ENCODE peak calls at places on chromosomes 4 and X, in nine cellular contexts. One of them, this sample, is unnamed.
A peak's percentile ranks its signal among the peaks of the same experiment; 100 is the strongest.

GRCh38 chrX:39065051-39065871 is 264.0 kb downstream of the MID1IP1 start:
- DNase-seq in cardiac muscle cell: peak; percentile 14
- DNase-seq in fibroblast of the aortic adventitia: no peak
- DNase-seq in tibial artery: no peak
- DNase-seq in right atrium auricular region: no peak
- DNase-seq in cardiac fibroblast: no peak
- DNase-seq in thyroid gland: no peak
- DNase-seq in neural progenitor cell: peak; percentile 91
- DNase-seq in mammary epithelial cell: no peak
- DNase-seq in this sample: no peak

GRCh38 chrX:20418379-20418778 is 151.7 kb upstream of the RPS6KA3 start:
- DNase-seq in cardiac muscle cell: no peak
- DNase-seq in fibroblast of the aortic adventitia: no peak
- DNase-seq in tibial artery: no peak
- DNase-seq in right atrium auricular region: no peak
- DNase-seq in cardiac fibroblast: no peak
- DNase-seq in thyroid gland: no peak
- DNase-seq in neural progenitor cell: no peak
- DNase-seq in mammary epithelial cell: no peak
- DNase-seq in this sample: no peak

GRCh38 chrX:34768290-34768689 is 111.2 kb upstream of the TMEM47 start:
- DNase-seq in cardiac muscle cell: no peak
- DNase-seq in fibroblast of the aortic adventitia: no peak
- DNase-seq in tibial artery: no peak
- DNase-seq in right atrium auricular region: no peak
- DNase-seq in cardiac fibroblast: no peak
- DNase-seq in thyroid gland: no peak
- DNase-seq in neural progenitor cell: peak; percentile 73
- DNase-seq in mammary epithelial cell: no peak
- DNase-seq in this sample: no peak

GRCh38 chr4:99790796-99791617 is 25.6 kb upstream of the DAPP1 start:
- DNase-seq in cardiac muscle cell: no peak
- DNase-seq in fibroblast of the aortic adventitia: peak; percentile 13
- DNase-seq in tibial artery: no peak
- DNase-seq in right atrium auricular region: no peak
- DNase-seq in cardiac fibroblast: peak; percentile 12
- DNase-seq in thyroid gland: no peak
- DNase-seq in neural progenitor cell: no peak
- DNase-seq in mammary epithelial cell: peak; percentile 88
- DNase-seq in this sample: peak; percentile 78

GRCh38 chr4:38805530-38806145 is 1.0 kb upstream of the TLR1 start:
- DNase-seq in cardiac muscle cell: no peak
- DNase-seq in fibroblast of the aortic adventitia: peak; percentile 29
- DNase-seq in tibial artery: peak; percentile 51
- DNase-seq in right atrium auricular region: no peak
- DNase-seq in cardiac fibroblast: peak; percentile 62
- DNase-seq in thyroid gland: no peak
- DNase-seq in neural progenitor cell: no peak
- DNase-seq in mammary epithelial cell: no peak
- DNase-seq in this sample: no peak

GRCh38 chr4:75920327-75920726 is 18.1 kb upstream of the PPEF2 start:
- DNase-seq in cardiac muscle cell: no peak
- DNase-seq in fibroblast of the aortic adventitia: no peak
- DNase-seq in tibial artery: no peak
- DNase-seq in right atrium auricular region: no peak
- DNase-seq in cardiac fibroblast: no peak
- DNase-seq in thyroid gland: no peak
- DNase-seq in neural progenitor cell: no peak
- DNase-seq in mammary epithelial cell: no peak
- DNase-seq in this sample: no peak

GRCh38 chrX:46573896-46574336 is 351 bp downstream of the CHST7 start:
- DNase-seq in cardiac muscle cell: peak; percentile 37
- DNase-seq in fibroblast of the aortic adventitia: no peak
- DNase-seq in tibial artery: peak; percentile 31
- DNase-seq in right atrium auricular region: no peak
- DNase-seq in cardiac fibroblast: peak; percentile 64
- DNase-seq in thyroid gland: peak; percentile 40
- DNase-seq in neural progenitor cell: peak; percentile 72
- DNase-seq in mammary epithelial cell: peak; percentile 64
- DNase-seq in this sample: peak; percentile 67

GRCh38 chr4:8393593-8394038 is 46.9 kb downstream of the ACOX3 start:
- DNase-seq in cardiac muscle cell: no peak
- DNase-seq in fibroblast of the aortic adventitia: peak; percentile 98
- DNase-seq in tibial artery: peak; percentile 81
- DNase-seq in right atrium auricular region: peak; percentile 88
- DNase-seq in cardiac fibroblast: peak; percentile 97
- DNase-seq in thyroid gland: peak; percentile 90
- DNase-seq in neural progenitor cell: peak; percentile 82
- DNase-seq in mammary epithelial cell: peak; percentile 84
- DNase-seq in this sample: peak; percentile 81

GRCh38 chrX:71222929-71223328 is at the start of gene GJB1:
- DNase-seq in cardiac muscle cell: no peak
- DNase-seq in fibroblast of the aortic adventitia: no peak
- DNase-seq in tibial artery: no peak
- DNase-seq in right atrium auricular region: no peak
- DNase-seq in cardiac fibroblast: no peak
- DNase-seq in thyroid gland: no peak
- DNase-seq in neural progenitor cell: no peak
- DNase-seq in mammary epithelial cell: no peak
- DNase-seq in this sample: no peak

DNA sequence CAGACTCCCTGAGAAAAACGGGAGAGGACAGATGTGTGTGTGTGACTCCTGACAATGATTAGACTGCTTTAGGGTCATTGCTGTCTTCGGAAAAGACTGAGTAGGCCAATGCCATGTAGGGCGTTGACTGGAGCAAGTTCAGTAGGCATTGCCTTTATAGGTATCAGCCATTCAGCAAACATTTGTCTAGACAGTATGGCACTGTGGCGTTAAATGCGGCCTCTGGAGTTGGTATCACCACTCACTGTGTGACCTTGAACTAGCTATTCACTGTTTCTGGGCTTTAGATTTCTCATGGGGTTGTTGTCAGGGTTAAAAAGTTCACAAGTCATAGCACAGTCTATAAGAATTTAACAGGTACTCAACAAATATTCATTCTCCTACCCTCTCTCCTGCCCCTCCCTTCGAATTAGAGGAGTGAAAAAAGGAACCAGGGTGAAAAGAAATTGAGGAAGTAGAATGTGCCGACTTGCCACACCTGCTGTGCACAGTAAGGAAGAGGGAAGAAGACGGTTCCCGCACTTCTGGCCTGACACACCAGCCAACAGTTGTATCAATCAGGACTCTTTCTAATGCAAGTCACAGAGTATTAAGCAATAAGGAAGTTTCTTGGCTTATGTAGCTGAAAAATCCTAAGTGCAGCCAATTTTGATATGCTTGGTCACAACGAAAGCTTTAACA is 83.2 kb upstream of the PLAC8 start:
- DNase-seq in cardiac muscle cell: no peak
- DNase-seq in fibroblast of the aortic adventitia: peak; percentile 19
- DNase-seq in tibial artery: peak; percentile 37
- DNase-seq in right atrium auricular region: peak; percentile 66
- DNase-seq in cardiac fibroblast: no peak
- DNase-seq in thyroid gland: no peak
- DNase-seq in neural progenitor cell: no peak
- DNase-seq in mammary epithelial cell: no peak
- DNase-seq in this sample: peak; percentile 53
- TF ChIP-seq CTCF in cardiac muscle cell: no peak
- TF ChIP-seq CTCF in fibroblast of the aortic adventitia: no peak
- TF ChIP-seq CTCF in tibial artery: no peak
- TF ChIP-seq CTCF in right atrium auricular region: no peak
- TF ChIP-seq CTCF in cardiac fibroblast: no peak
- TF ChIP-seq CTCF in thyroid gland: no peak
- TF ChIP-seq CTCF in neural progenitor cell: no peak
- TF ChIP-seq CTCF in mammary epithelial cell: no peak
- TF ChIP-seq CTCF in this sample: no peak

DNA sequence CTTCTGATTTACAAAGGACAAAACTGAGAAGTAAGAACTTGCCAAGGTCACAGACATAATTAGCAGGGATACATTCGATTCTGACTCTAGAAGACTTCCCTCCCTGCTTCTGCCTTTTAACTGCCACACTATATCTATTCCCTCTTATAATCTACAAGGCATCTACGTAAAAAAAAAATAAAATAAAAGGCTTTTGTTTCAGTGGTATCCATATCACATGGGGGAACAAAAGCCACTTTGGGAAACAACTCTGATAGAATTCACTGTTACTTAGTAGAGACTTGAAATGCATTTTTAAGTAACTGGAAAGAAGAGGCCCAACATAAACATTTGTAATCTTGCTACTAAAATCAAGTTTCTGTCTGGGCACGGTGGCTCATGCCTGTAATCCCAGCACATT is 247.2 kb downstream of the SCFD2 start:
- DNase-seq in cardiac muscle cell: no peak
- DNase-seq in fibroblast of the aortic adventitia: no peak
- DNase-seq in tibial artery: no peak
- DNase-seq in right atrium auricular region: no peak
- DNase-seq in cardiac fibroblast: no peak
- DNase-seq in thyroid gland: no peak
- DNase-seq in neural progenitor cell: no peak
- DNase-seq in mammary epithelial cell: no peak
- DNase-seq in this sample: no peak
- H3K4me3 ChIP-seq in cardiac muscle cell: no peak overlapping the region
- H3K4me3 ChIP-seq in fibroblast of the aortic adventitia: no peak overlapping the region
- H3K4me3 ChIP-seq in tibial artery: no peak overlapping the region
- H3K4me3 ChIP-seq in right atrium auricular region: no peak overlapping the region
- H3K4me3 ChIP-seq in cardiac fibroblast: no peak overlapping the region
- H3K4me3 ChIP-seq in thyroid gland: no peak overlapping the region
- H3K4me3 ChIP-seq in neural progenitor cell: no peak overlapping the region
- H3K4me3 ChIP-seq in mammary epithelial cell: no peak overlapping the region
- H3K4me3 ChIP-seq in this sample: no peak overlapping the region

GRCh38 chr4:26132858-26133257 is 188.0 kb upstream of the RBPJ start:
- DNase-seq in cardiac muscle cell: no peak
- DNase-seq in fibroblast of the aortic adventitia: no peak
- DNase-seq in tibial artery: no peak
- DNase-seq in right atrium auricular region: no peak
- DNase-seq in cardiac fibroblast: no peak
- DNase-seq in thyroid gland: no peak
- DNase-seq in neural progenitor cell: no peak
- DNase-seq in mammary epithelial cell: no peak
- DNase-seq in this sample: no peak
- TF ChIP-seq CTCF in cardiac muscle cell: no peak
- TF ChIP-seq CTCF in fibroblast of the aortic adventitia: no peak
- TF ChIP-seq CTCF in tibial artery: no peak
- TF ChIP-seq CTCF in right atrium auricular region: no peak
- TF ChIP-seq CTCF in cardiac fibroblast: no peak
- TF ChIP-seq CTCF in thyroid gland: no peak
- TF ChIP-seq CTCF in neural progenitor cell: no peak
- TF ChIP-seq CTCF in mammary epithelial cell: peak; percentile 50
- TF ChIP-seq CTCF in this sample: peak; percentile 25

GRCh38 chr4:181291615-181292014 is 951.6 kb upstream of the TENM3 start:
- DNase-seq in cardiac muscle cell: no peak
- DNase-seq in fibroblast of the aortic adventitia: no peak
- DNase-seq in tibial artery: no peak
- DNase-seq in right atrium auricular region: no peak
- DNase-seq in cardiac fibroblast: no peak
- DNase-seq in thyroid gland: no peak
- DNase-seq in neural progenitor cell: no peak
- DNase-seq in mammary epithelial cell: no peak
- DNase-seq in this sample: no peak
- H3K4me3 ChIP-seq in cardiac muscle cell: no peak overlapping the region
- H3K4me3 ChIP-seq in fibroblast of the aortic adventitia: no peak overlapping the region
- H3K4me3 ChIP-seq in tibial artery: no peak overlapping the region
- H3K4me3 ChIP-seq in right atrium auricular region: no peak overlapping the region
- H3K4me3 ChIP-seq in cardiac fibroblast: no peak overlapping the region
- H3K4me3 ChIP-seq in thyroid gland: no peak overlapping the region
- H3K4me3 ChIP-seq in neural progenitor cell: no peak overlapping the region
- H3K4me3 ChIP-seq in mammary epithelial cell: no peak overlapping the region
- H3K4me3 ChIP-seq in this sample: no peak overlapping the region

GRCh38 chr4:116362603-116363002 is 722.8 kb downstream of the TRAM1L1 start:
- DNase-seq in cardiac muscle cell: no peak
- DNase-seq in fibroblast of the aortic adventitia: no peak
- DNase-seq in tibial artery: no peak
- DNase-seq in right atrium auricular region: no peak
- DNase-seq in cardiac fibroblast: no peak
- DNase-seq in thyroid gland: no peak
- DNase-seq in neural progenitor cell: no peak
- DNase-seq in mammary epithelial cell: no peak
- DNase-seq in this sample: no peak

GRCh38 chr4:116361782-116362181 is 723.6 kb downstream of the TRAM1L1 start:
- DNase-seq in cardiac muscle cell: no peak
- DNase-seq in fibroblast of the aortic adventitia: peak; percentile 18
- DNase-seq in tibial artery: no peak
- DNase-seq in right atrium auricular region: no peak
- DNase-seq in cardiac fibroblast: no peak
- DNase-seq in thyroid gland: no peak
- DNase-seq in neural progenitor cell: no peak
- DNase-seq in mammary epithelial cell: peak; percentile 71
- DNase-seq in this sample: peak; percentile 94

GRCh38 chr4:116357758-116358157 is 727.6 kb downstream of the TRAM1L1 start:
- DNase-seq in cardiac muscle cell: no peak
- DNase-seq in fibroblast of the aortic adventitia: peak; percentile 82
- DNase-seq in tibial artery: no peak
- DNase-seq in right atrium auricular region: no peak
- DNase-seq in cardiac fibroblast: peak; percentile 16
- DNase-seq in thyroid gland: no peak
- DNase-seq in neural progenitor cell: no peak
- DNase-seq in mammary epithelial cell: peak; percentile 63
- DNase-seq in this sample: peak; percentile 90

DNA sequence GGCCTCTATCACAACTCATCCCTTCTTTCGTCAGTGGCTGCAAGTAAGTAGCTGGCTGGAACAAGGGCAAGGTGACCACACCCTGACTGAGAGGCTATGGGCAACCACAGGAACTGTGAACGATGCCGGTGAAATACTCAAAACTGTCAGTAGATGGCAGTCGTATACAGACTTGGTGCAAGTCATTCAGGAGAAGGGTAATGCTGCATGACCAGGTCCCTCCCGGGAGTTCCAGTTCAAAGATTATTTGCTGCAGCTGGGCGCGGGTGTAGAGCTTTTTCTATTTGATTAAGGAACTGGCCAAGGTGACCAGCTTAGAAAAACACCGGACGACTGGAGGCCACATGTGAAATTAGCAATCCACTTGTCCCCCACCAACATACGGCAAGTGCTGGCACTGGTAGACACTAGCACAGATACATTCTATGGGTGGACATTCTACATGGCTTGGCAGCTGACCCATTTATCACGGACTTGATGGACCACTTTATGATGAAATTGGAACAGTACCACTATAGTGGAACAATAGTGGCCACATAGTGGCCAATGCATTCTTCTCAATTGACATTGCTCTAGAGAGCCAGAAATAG is 726.6 kb downstream of the TRAM1L1 start:
- DNase-seq in cardiac muscle cell: peak; percentile 65
- DNase-seq in fibroblast of the aortic adventitia: peak; percentile 86
- DNase-seq in tibial artery: peak; percentile 52
- DNase-seq in right atrium auricular region: peak; percentile 56
- DNase-seq in cardiac fibroblast: peak; percentile 72
- DNase-seq in thyroid gland: no peak
- DNase-seq in neural progenitor cell: peak; percentile 72
- DNase-seq in mammary epithelial cell: peak; percentile 77
- DNase-seq in this sample: peak; percentile 91
- TF ChIP-seq CTCF in cardiac muscle cell: peak; percentile 56
- TF ChIP-seq CTCF in fibroblast of the aortic adventitia: peak; percentile 58
- TF ChIP-seq CTCF in tibial artery: peak; percentile 19
- TF ChIP-seq CTCF in right atrium auricular region: peak; percentile 52
- TF ChIP-seq CTCF in cardiac fibroblast: peak; percentile 44
- TF ChIP-seq CTCF in thyroid gland: no peak
- TF ChIP-seq CTCF in neural progenitor cell: peak; percentile 65
- TF ChIP-seq CTCF in mammary epithelial cell: peak; percentile 81
- TF ChIP-seq CTCF in this sample: peak; percentile 71

GRCh38 chr4:153616005-153616555 is 68.0 kb upstream of the TLR2 start:
- DNase-seq in cardiac muscle cell: no peak
- DNase-seq in fibroblast of the aortic adventitia: peak; percentile 4
- DNase-seq in tibial artery: no peak
- DNase-seq in right atrium auricular region: no peak
- DNase-seq in cardiac fibroblast: peak; percentile 15
- DNase-seq in thyroid gland: no peak
- DNase-seq in neural progenitor cell: no peak
- DNase-seq in mammary epithelial cell: no peak
- DNase-seq in this sample: no peak
- H3K4me3 ChIP-seq in cardiac muscle cell: no peak overlapping the region
- H3K4me3 ChIP-seq in fibroblast of the aortic adventitia: no peak overlapping the region
- H3K4me3 ChIP-seq in tibial artery: no peak overlapping the region
- H3K4me3 ChIP-seq in right atrium auricular region: no peak overlapping the region
- H3K4me3 ChIP-seq in cardiac fibroblast: no peak overlapping the region
- H3K4me3 ChIP-seq in thyroid gland: no peak overlapping the region
- H3K4me3 ChIP-seq in neural progenitor cell: no peak overlapping the region
- H3K4me3 ChIP-seq in mammary epithelial cell: no peak overlapping the region
- H3K4me3 ChIP-seq in this sample: no peak overlapping the region